ENCODE peak calls at places on chromosomes 16 and 17, in four cellular contexts. One of them, this sample, is unnamed.

GRCh38 chr17:27503636-27504035 is 47.4 kb downstream of the KSR1 start:
- DNase-seq in HEK293T: no peak
- DNase-seq in HAP-1: no peak
- DNase-seq in fibroblast of the aortic adventitia: no peak
- DNase-seq in this sample: no peak

GRCh38 chr17:3915642-3916012 is 638 bp downstream of the P2RX1 start:
- DNase-seq in HAP-1: no peak
- DNase-seq in fibroblast of the aortic adventitia: no peak
- DNase-seq in HEK293T: no peak
- DNase-seq in this sample: no peak

GRCh38 chr16:65576631-65577030 is 454.8 kb upstream of the CDH11 start:
- DNase-seq in HEK293T: no peak
- DNase-seq in HAP-1: no peak
- DNase-seq in fibroblast of the aortic adventitia: no peak
- DNase-seq in this sample: no peak

GRCh38 chr16:84960942-84961341 is 50.4 kb downstream of the ZDHHC7 start:
- DNase-seq in HEK293T: no peak
- DNase-seq in HAP-1: no peak
- DNase-seq in fibroblast of the aortic adventitia: no peak
- DNase-seq in this sample: no peak

GRCh38 chr17:41654134-41654907 is 29.9 kb upstream of the KRT17 start:
- DNase-seq in HEK293T: no peak
- DNase-seq in fibroblast of the aortic adventitia: no peak
- DNase-seq in HAP-1: no peak
- DNase-seq in this sample: no peak

GRCh38 chr16:89359296-89360147 is 130.8 kb downstream of the ANKRD11 start:
- DNase-seq in HAP-1: no peak
- DNase-seq in fibroblast of the aortic adventitia: peak
- DNase-seq in HEK293T: no peak
- DNase-seq in this sample: no peak

GRCh38 chr17:51118330-51119195 is 2.1 kb downstream of the SPAG9 start:
- DNase-seq in HAP-1: no peak
- DNase-seq in fibroblast of the aortic adventitia: peak
- DNase-seq in HEK293T: no peak
- DNase-seq in this sample: no peak

GRCh38 chr16:77898671-77899211 is 110.4 kb downstream of the VAT1L start:
- DNase-seq in HAP-1: no peak
- DNase-seq in HEK293T: no peak
- DNase-seq in fibroblast of the aortic adventitia: peak
- DNase-seq in this sample: no peak

GRCh38 chr17:56833023-56833811 is 503 bp downstream of the C17orf67 start:
- DNase-seq in HAP-1: peak
- DNase-seq in fibroblast of the aortic adventitia: peak
- DNase-seq in HEK293T: peak
- DNase-seq in this sample: peak

This sample was measured in neural crest cell.